ENCODE peak calls at places on chromosomes 11 and 22, in nine cellular contexts. E is NCI-H1436, S is H7, B is A549, V is AG08395, A is HepG2, U is pons, I is GM04504, G is renal cortical epithelial cell. H is an unnamed sample.

GRCh38 chr11:2752923-2753322 is 53.1 kb upstream of the KCNQ1OT1 start:
- DNase-seq in E (no peak), S (no peak), B (no peak), V (no peak), A (no peak), U (no peak), I (no peak), G (peak; percentile 66), H (no peak)

GRCh38 chr11:43021466-43021865 is 290.3 kb upstream of the API5 start:
- DNase-seq in E (no peak), S (peak; percentile 16), B (peak; percentile 15), V (no peak), A (peak; percentile 13), U (no peak), I (no peak), G (no peak), H (peak; percentile 7)

GRCh38 chr11:78195917-78196545 is 7.3 kb downstream of the USP35 start:
- DNase-seq in E (no peak), S (no peak), B (no peak), V (no peak), A (no peak), U (no peak), I (no peak), G (no peak), H (no peak)

GRCh38 chr22:32204211-32204855 is 540 bp downstream of the RFPL2 start:
- DNase-seq in E (no peak), S (peak; percentile 72), B (peak; percentile 36), V (no peak), A (peak; percentile 9), U (no peak), I (no peak), G (peak; percentile 55), H (no peak)

GRCh38 chr22:21765909-21766529 is 30.4 kb upstream of the YPEL1 start:
- DNase-seq in E (no peak), S (no peak), B (no peak), V (no peak), A (no peak), U (no peak), I (no peak), G (no peak), H (no peak)

GRCh38 chr11:16986434-16987204 is 27.6 kb downstream of the PLEKHA7 start:
- DNase-seq in E (no peak), S (no peak), B (no peak), V (no peak), A (no peak), U (no peak), I (no peak), G (peak; percentile 88), H (no peak)

GRCh38 chr22:32206774-32207758 is 2.2 kb upstream of the RFPL2 start:
- DNase-seq in E (no peak), S (peak; percentile 70), B (peak; percentile 71), V (no peak), A (peak; percentile 41), U (no peak), I (no peak), G (peak; percentile 20), H (no peak)

GRCh38 chr11:7683571-7683970 is 10.3 kb upstream of the CYB5R2 start:
- DNase-seq in E (no peak), S (no peak), B (no peak), V (no peak), A (no peak), U (no peak), I (no peak), G (no peak), H (no peak)

GRCh38 chr11:60852060-60852638 is 3.6 kb downstream of the PTGDR2 start:
- DNase-seq in E (no peak), S (no peak), B (no peak), V (no peak), A (no peak), U (no peak), I (no peak), G (no peak), H (no peak)

GRCh38 chr11:61090092-61090491 is 12.2 kb upstream of the CD5 start:
- DNase-seq in E (no peak), S (peak; percentile 30), B (no peak), V (no peak), A (no peak), U (no peak), I (no peak), G (no peak), H (no peak)